ENCODE peak calls at places on chromosomes 6 and 20, in seven cellular contexts. P, L, F, V, W, D and B are unnamed samples. For H3K27me3, the result is how much of the 10 kb centered on the place peaks cover.

GRCh38 chr20:36974660-36975059 is 23.2 kb upstream of the SAMHD1 start:
- DNase-seq in F (no peak), D (no peak), V (no peak), W (no peak), P (no peak), L (no peak), B (no peak)

GRCh38 chr20:49310695-49311094 is 32.8 kb upstream of the ZNFX1 start:
- DNase-seq in L (no peak), P (no peak), F (no peak), V (no peak), D (peak), W (no peak), B (no peak)

GRCh38 chr6:169453221-169453620 is 199.6 kb upstream of the THBS2 start:
- DNase-seq in F (no peak), P (no peak), W (no peak), L (no peak), V (no peak), D (no peak), B (peak)

GRCh38 chr6:13846841-13847240 is 32.5 kb upstream of the MCUR1 start:
- DNase-seq in D (no peak), F (no peak), L (no peak), P (no peak), W (no peak), V (peak), B (no peak)

GRCh38 chr20:57000441-57000968 is 265.9 kb downstream of the BMP7 start:
- DNase-seq in V (no peak), D (no peak), F (no peak), L (no peak), W (no peak), P (no peak), B (no peak)

GRCh38 chr6:20328266-20328946 is 73.3 kb upstream of the E2F3 start:
- DNase-seq in V (no peak), P (no peak), F (no peak), L (no peak), D (no peak), W (no peak), B (no peak)

GRCh38 chr6:143734641-143735063 is 56.9 kb downstream of the PHACTR2 start:
- DNase-seq in D (no peak), L (no peak), F (no peak), P (no peak), V (no peak), W (no peak), B (no peak)

GRCh38 chr6:169915769-169916550 is 164.5 kb downstream of the ERMARD start:
- DNase-seq in P (no peak), D (no peak), W (no peak), L (peak), V (no peak), F (no peak), B (no peak)

GRCh38 chr20:46820682-46821081 is 74.0 kb upstream of the EYA2 start:
- DNase-seq in V (no peak), F (no peak), D (no peak), W (no peak), P (no peak), L (no peak), B (no peak)

GRCh38 chr6:15207923-15208322 is 37.9 kb upstream of the JARID2 start:
- DNase-seq in V (no peak), W (no peak), L (no peak), P (no peak), F (no peak), D (no peak), B (no peak)

GRCh38 chr6:160128125-160128683 is 6.6 kb downstream of the SLC22A1 start:
- DNase-seq in D (no peak), L (no peak), F (no peak), P (no peak), W (no peak), V (no peak), B (no peak)

GRCh38 chr6:133693565-133693964 is 195.3 kb upstream of the TCF21 start:
- DNase-seq in F (no peak), V (no peak), W (no peak), D (no peak), L (no peak), P (no peak), B (no peak)

GRCh38 chr6:111802720-111803119 is 70.5 kb downstream of the FYN start:
- DNase-seq in F (no peak), V (no peak), W (no peak), D (no peak), L (no peak), P (no peak), B (no peak)

GRCh38 chr6:111800468-111800760 is 72.8 kb downstream of the FYN start:
- DNase-seq in L (no peak), V (no peak), W (no peak), F (no peak), P (no peak), D (no peak), B (no peak)

GRCh38 chr6:111800821-111801220 is 72.4 kb downstream of the FYN start:
- DNase-seq in F (no peak), P (no peak), D (peak), W (no peak), L (no peak), V (no peak), B (no peak)

GRCh38 chr6:111798281-111798725 is 74.9 kb downstream of the FYN start:
- DNase-seq in L (no peak), P (peak), W (no peak), V (no peak), D (peak), F (no peak), B (no peak)

GRCh38 chr6:111799576-111800467 is 73.4 kb downstream of the FYN start:
- DNase-seq in F (no peak), D (no peak), P (no peak), L (no peak), W (no peak), V (no peak), B (no peak)
- TF ChIP-seq CTCF in F (no peak), D (peak), P (no peak), L (no peak), W (no peak), V (peak), B (peak)

GRCh38 chr6:110357298-110357695 is 852 bp downstream of the METTL24 start:
- DNase-seq in D (no peak), F (no peak), L (peak), P (no peak), W (no peak), V (no peak), B (no peak)
- H3K4me3 ChIP-seq in D (no peak), F (peak), L (peak), P (no peak), W (peak), V (no peak), B (peak)

DNA sequence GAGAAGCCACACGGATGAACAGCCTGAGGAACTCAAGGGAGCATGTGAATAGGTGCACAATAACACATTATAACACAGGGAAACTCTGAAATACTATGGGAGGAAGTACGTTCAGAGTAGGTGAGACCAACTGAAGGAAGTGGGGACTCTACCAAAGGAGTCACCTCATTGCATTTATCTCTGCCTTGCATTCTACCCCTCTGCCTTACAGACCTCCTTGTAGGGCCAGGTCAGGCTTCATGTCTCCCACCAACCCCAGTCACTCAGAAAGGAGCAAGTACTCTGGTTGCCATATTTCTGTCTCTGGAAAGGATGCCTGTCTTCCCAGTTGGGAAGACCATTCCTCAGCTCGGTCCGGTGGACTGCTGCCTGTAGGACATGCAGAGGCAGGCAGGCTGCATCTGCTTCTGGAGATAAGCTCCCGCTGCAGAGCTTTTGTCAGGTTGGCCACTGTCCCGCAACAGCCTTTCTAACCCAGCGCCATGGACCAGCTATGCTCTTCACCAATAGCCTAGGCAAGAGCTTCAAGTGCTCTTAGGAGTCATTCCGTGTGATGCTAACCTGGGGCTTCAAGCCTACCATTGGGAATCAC is 51.6 kb upstream of the ASIP start:
- DNase-seq in F (no peak), V (no peak), W (no peak), D (no peak), P (no peak), L (no peak), B (no peak)
- H3K27me3 ChIP-seq in F (under half), V (under half), W (under half), D (under half), P (under half), L (under half), B (under half)

GRCh38 chr20:55057779-55058415 is 582.5 kb downstream of the DOK5 start:
- DNase-seq in V (no peak), F (no peak), W (no peak), P (no peak), D (no peak), L (no peak), B (no peak)
- TF ChIP-seq CTCF in V (no peak), F (no peak), W (peak), P (peak), D (no peak), L (no peak), B (no peak)

DNA sequence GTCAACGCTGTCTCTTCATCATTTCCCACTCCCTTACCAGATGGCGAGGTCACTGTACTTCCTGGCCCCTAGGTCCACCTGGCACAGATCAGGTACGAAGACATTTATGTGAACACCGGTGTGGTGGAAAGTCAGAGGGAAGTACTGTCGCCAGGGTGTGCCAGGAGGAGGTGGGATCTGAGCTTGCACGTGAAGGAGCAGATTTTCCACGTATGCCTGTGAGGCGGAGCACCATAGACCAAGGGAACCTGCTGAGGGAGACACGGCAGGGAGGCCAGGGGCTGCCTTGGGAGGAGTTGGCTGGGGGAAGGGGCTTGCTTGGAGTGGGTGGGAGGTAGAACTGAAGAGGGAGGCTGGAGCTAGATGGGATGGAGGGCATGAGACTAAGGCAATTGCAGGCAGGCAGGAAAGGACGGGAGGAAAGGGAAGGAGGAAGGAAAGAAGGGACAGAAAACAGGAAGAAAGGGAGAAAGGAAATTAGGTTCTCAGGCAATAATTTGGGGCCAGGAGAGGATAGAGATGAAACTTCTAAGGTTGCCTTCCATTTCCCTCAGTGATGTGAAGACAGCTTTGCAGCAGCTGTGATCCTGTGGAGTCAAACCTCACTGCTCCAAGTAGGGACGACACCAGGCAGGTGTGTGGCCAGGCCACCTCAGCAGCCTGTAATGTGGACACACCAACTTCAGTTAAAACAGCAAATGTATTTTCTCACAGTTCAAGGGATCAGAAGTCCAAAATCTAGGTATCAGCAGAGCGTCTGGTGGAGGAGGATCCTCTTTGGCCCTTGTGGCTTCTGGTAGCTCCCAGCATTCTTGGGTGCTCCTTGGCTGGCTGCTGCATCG is 46.8 kb downstream of the CHMP4B start:
- DNase-seq in W (no peak), V (no peak), F (no peak), P (no peak), L (no peak), D (no peak), B (no peak)
- H3K4me3 ChIP-seq in W (no peak), V (no peak), F (no peak), P (no peak), L (no peak), D (no peak), B (no peak)